ENCODE peak calls at places on chromosomes 11 and 22, in five cellular contexts. E is OCI-LY7; Z is CD4-positive, alpha-beta memory T cell; H is HepG2; T is gastrocnemius medialis. D is an unnamed sample. For H3K4me1 and H3K36me3, the result is how much of the 10 kb centered on the place peaks cover.

GRCh38 chr11:2791139-2791520 is 91.3 kb upstream of the KCNQ1OT1 start:
- DNase-seq in E (no peak), Z (no peak), H (no peak), T (no peak), D (no peak)

GRCh38 chr11:45322891-45323597 is 36.9 kb upstream of the SYT13 start:
- DNase-seq in E (no peak), Z (no peak), H (no peak), T (no peak), D (no peak)

GRCh38 chr11:37142591-37142990 is 544.6 kb upstream of the RAG2 start:
- DNase-seq in E (no peak), Z (no peak), H (no peak), T (no peak), D (no peak)

GRCh38 chr11:122099345-122100045 is 16.5 kb downstream of the BLID start:
- DNase-seq in E (no peak), Z (no peak), H (no peak), T (no peak), D (no peak)

GRCh38 chr11:3865388-3866193 is 10.1 kb downstream of the STIM1 start:
- DNase-seq in E (peak), Z (no peak), H (no peak), T (no peak), D (no peak)

GRCh38 chr11:121716060-121716459 is 263.3 kb upstream of the SORL1-AS1 start:
- DNase-seq in E (no peak), Z (no peak), H (no peak), T (no peak), D (no peak)

GRCh38 chr11:71139516-71140205 is 112.7 kb downstream of the SHANK2 start:
- DNase-seq in E (no peak), Z (no peak), H (peak), T (no peak), D (peak)

GRCh38 chr22:20578707-20579106 is 71.3 kb downstream of the MED15 start:
- DNase-seq in E (no peak), Z (no peak), H (no peak), T (no peak), D (no peak)

GRCh38 chr11:3144296-3145205 is 20.6 kb downstream of the OSBPL5 start:
- DNase-seq in E (no peak), Z (no peak), H (no peak), T (no peak), D (no peak)

GRCh38 chr11:61551630-61552029 is 29.2 kb downstream of the SYT7 start:
- DNase-seq in E (no peak), Z (no peak), H (no peak), T (no peak), D (no peak)

GRCh38 chr11:16356751-16357365 is 512 bp upstream of the SOX6 start:
- DNase-seq in E (no peak), Z (no peak), H (no peak), T (no peak), D (no peak)

GRCh38 chr11:123235117-123235686 is 40.2 kb upstream of the CLMP start:
- DNase-seq in E (peak), Z (peak), H (peak), T (no peak), D (peak)

GRCh38 chr11:108278546-108278945 is 55.7 kb downstream of the ATM start:
- DNase-seq in E (no peak), Z (no peak), H (no peak), T (no peak), D (no peak)

GRCh38 chr22:49298834-49299750 is 528.6 kb downstream of the BRD1 start:
- DNase-seq in E (no peak), Z (no peak), H (no peak), T (no peak), D (no peak)

GRCh38 chr22:17772249-17772962 is 1.9 kb downstream of the BID start:
- DNase-seq in E (no peak), Z (no peak), H (no peak), T (no peak), D (no peak)

GRCh38 chr11:134514354-134514951 is 102.4 kb upstream of the B3GAT1 start:
- DNase-seq in E (no peak), Z (no peak), H (no peak), T (no peak), D (no peak)

GRCh38 chr22:37639070-37639760 is at the start of gene SH3BP1:
- DNase-seq in E (peak), Z (peak), H (peak), T (no peak), D (peak)

GRCh38 chr11:113091578-113091844 is 130.3 kb downstream of the NCAM1 start:
- DNase-seq in E (no peak), Z (no peak), H (no peak), T (no peak), D (no peak)

GRCh38 chr11:112364962-112365481 is 104.4 kb upstream of the PLET1 start:
- DNase-seq in E (no peak), Z (no peak), H (peak), T (no peak), D (no peak)

GRCh38 chr11:808427-809286 is 1.1 kb upstream of the RPLP2 start:
- DNase-seq in E (peak), Z (peak), H (peak), T (peak), D (no peak)

GRCh38 chr11:416757-417621 is 2.2 kb upstream of the SIGIRR start:
- DNase-seq in E (no peak), Z (no peak), H (no peak), T (no peak), D (peak)

GRCh38 chr11:92340839-92341238 is 116.2 kb downstream of the FAT3 start:
- DNase-seq in E (peak), Z (no peak), H (peak), T (no peak), D (no peak)

GRCh38 chr11:126359431-126360048 is 4.1 kb downstream of the ST3GAL4 start:
- DNase-seq in E (no peak), Z (no peak), H (no peak), T (no peak), D (peak)

DNA sequence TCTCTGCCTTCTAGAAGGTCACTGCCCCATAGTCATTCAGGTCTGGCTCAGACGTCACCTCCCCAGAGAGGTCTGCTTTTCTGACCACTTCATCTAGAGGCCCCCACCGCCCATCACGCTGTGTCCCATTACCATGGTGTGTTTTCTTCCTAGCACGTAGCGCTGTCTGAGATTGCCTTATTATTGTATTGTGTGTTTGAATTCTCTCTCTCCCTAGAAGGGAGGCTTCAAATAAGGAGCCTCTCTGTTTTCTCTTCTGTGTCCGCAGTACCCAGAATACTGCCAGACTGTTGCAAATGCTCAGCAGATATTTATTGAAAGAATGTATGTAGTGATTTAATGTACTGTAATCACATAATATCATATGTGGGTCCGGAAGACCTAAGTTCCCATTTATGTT is 10.1 kb downstream of the TAB1 start:
- DNase-seq in E (no peak), Z (no peak), H (no peak), T (no peak), D (no peak)
- H3K4me1 ChIP-seq in E (under half), Z (under half), H (under half), T (under half), D (under half)

GRCh38 chr11:19889531-19889930 is 176.9 kb downstream of the NAV2 start:
- DNase-seq in E (no peak), Z (no peak), H (no peak), T (no peak), D (no peak)
- H3K36me3 ChIP-seq in E (under half), Z (under half), H (under half), T (under half), D (under half)

GRCh38 chr22:30310881-30311771 is 15.6 kb downstream of the TBC1D10A start:
- DNase-seq in E (no peak), Z (no peak), H (no peak), T (peak), D (peak)
- H3K4me1 ChIP-seq in E (half or more), Z (half or more), H (under half), T (half or more), D (under half)

GRCh38 chr22:24083361-24083760 is 72.3 kb downstream of the CABIN1 start:
- DNase-seq in E (no peak), Z (no peak), H (no peak), T (no peak), D (no peak)

GRCh38 chr22:24087071-24087795 is 76.1 kb downstream of the CABIN1 start:
- DNase-seq in E (no peak), Z (no peak), H (no peak), T (no peak), D (no peak)

GRCh38 chr22:24089951-24090350 is 78.8 kb downstream of the CABIN1 start:
- DNase-seq in E (no peak), Z (no peak), H (no peak), T (no peak), D (no peak)

GRCh38 chr22:24088796-24089195 is 77.7 kb downstream of the CABIN1 start:
- DNase-seq in E (no peak), Z (no peak), H (no peak), T (no peak), D (no peak)

DNA sequence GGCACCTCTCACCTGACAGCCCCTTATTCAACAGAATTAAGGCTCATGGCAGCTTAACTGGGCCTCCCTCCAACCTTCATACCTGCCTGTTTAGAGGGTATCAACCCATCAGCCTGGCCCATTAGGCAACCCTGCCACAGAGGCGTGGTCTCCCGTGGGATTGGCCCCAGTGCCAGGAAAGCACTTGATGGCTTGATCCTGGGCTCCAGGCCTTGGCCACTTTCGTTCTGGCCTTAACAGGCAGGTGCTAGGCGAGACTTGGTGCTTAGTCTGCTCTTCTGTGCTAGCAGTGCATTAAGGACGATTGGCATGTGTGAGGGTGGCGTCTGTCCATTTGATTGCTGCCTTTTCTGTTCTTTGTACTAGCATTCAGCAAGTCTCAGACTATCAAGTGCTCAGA is 75.2 kb downstream of the CABIN1 start:
- DNase-seq in E (no peak), Z (no peak), H (no peak), T (no peak), D (no peak)
- H3K36me3 ChIP-seq in E (half or more), Z (half or more), H (half or more), T (half or more), D (under half)

DNA sequence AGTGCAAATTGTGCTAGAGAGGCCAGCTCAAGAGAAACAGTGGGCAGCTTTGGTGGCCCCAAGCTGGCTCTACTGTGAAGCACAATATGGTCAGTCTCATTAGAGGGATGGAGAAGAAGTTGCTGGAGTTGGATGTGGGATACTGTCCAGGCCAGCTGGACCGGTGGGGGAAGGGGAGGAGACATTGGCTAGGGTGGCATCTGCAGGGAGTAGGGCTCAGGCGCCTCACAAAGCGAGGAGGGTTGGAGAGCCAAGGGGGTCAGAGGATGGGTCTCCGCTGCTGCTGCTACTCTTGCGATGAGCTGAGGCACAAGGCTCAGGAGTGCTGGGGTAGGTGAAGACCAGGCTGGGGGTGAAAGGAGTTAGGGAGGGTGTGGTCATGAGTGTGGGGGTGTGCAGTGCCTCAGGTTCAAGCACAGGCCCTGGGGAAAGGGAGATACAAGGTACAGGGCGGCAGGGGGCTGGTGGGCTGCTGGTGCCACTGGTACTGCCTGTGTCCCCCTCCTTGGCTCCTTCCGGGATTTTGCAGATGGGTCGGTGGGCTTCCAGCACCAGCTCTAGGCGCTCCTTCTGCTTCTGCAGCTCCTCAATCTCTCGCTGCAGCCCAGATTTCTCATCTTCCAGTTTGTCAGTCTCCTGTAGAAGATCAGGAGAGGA is 2.3 kb downstream of the CCDC85B start:
- DNase-seq in E (no peak), Z (no peak), H (no peak), T (no peak), D (no peak)
- H3K4me1 ChIP-seq in E (under half), Z (half or more), H (half or more), T (under half), D (under half)

GRCh38 chr11:47887910-47888569 is 39.9 kb upstream of the NUP160 start:
- DNase-seq in E (no peak), Z (no peak), H (no peak), T (no peak), D (no peak)
- H3K36me3 ChIP-seq in E (under half), Z (under half), H (under half), T (under half), D (under half)

D was measured in small intestine.